ENCODE peak calls at places on chromosomes 4 and X, in six cellular contexts. T, C, W, V, X and Q are unnamed samples.

GRCh38 chr4:134906404-134907023 is 704.9 kb upstream of the PABPC4L start:
- DNase-seq in C (peak; percentile 10), V (no peak), X (no peak), W (peak; percentile 11), T (no peak), Q (peak; percentile 53)

GRCh38 chr4:26326791-26327190 is 6.0 kb downstream of the RBPJ start:
- DNase-seq in C (no peak), X (no peak), T (no peak), V (no peak), W (no peak), Q (peak; percentile 97)

GRCh38 chrX:71496476-71496875 is 36.4 kb upstream of the OGT start:
- DNase-seq in C (no peak), T (no peak), X (no peak), W (no peak), V (no peak), Q (no peak)

GRCh38 chr4:168787801-168788200 is 222.3 kb downstream of the CBR4 start:
- DNase-seq in T (no peak), W (no peak), X (no peak), C (peak; percentile 85), V (no peak), Q (no peak)

GRCh38 chr4:6873792-6874461 is 35.7 kb upstream of the TBC1D14 start:
- DNase-seq in V (peak; percentile 84), X (peak; percentile 88), T (peak; percentile 82), C (peak; percentile 65), W (peak; percentile 16), Q (peak; percentile 66)

GRCh38 chr4:41141910-41142309 is 72.4 kb downstream of the APBB2 start:
- DNase-seq in V (no peak), C (peak; percentile 19), W (no peak), T (no peak), X (no peak), Q (peak; percentile 95)

GRCh38 chr4:56186808-56187523 is 200.3 kb downstream of the AASDH start:
- DNase-seq in X (no peak), V (no peak), C (no peak), W (no peak), T (no peak), Q (no peak)

GRCh38 chrX:118726887-118727685 is at the start of gene IL13RA1:
- DNase-seq in V (peak; percentile 48), T (peak; percentile 87), W (peak; percentile 71), X (peak; percentile 86), C (peak; percentile 89), Q (peak; percentile 87)

GRCh38 chrX:32572644-32573043 is 638.7 kb downstream of the DMD start:
- DNase-seq in X (no peak), C (no peak), T (no peak), W (no peak), V (no peak), Q (no peak)